ENCODE peak calls at places on chromosome 6, in ten cellular contexts. S is naive thymus-derived CD4-positive, alpha-beta T cell; N is endothelial cell; U is hippocampal formation; A is GF-D8; J is colonic mucosa; C is activated CD8-positive, alpha-beta T cell treated with anti-CD3 and anti-CD28 coated beads, Interleukin-2, amount 10 ng/mL, durations not matched to agents 7 days and 5 days; K is dermis blood vessel endothelial cell; E is nucleus accumbens; T is left ventricle myocardium inferior. L is an unnamed sample.

GRCh38 chr6:43770417-43771209 is 602 bp downstream of the VEGFA start:
- DNase-seq in J (peak), K (peak), A (peak), S (no peak), C (peak), T (peak), U (peak), E (peak), N (peak), L (no peak)

GRCh38 chr6:138654715-138655634 is 118.6 kb upstream of the CCDC28A start:
- DNase-seq in C (no peak), T (no peak), S (no peak), E (no peak), U (no peak), A (no peak), K (peak), J (no peak), N (no peak), L (no peak)

GRCh38 chr6:139860193-139860592 is 485.7 kb upstream of the CITED2 start:
- DNase-seq in S (no peak), T (no peak), K (no peak), A (no peak), N (no peak), E (no peak), U (no peak), C (no peak), J (no peak), L (no peak)

GRCh38 chr6:70108230-70108629 is 194.7 kb downstream of the COL9A1 start:
- DNase-seq in A (no peak), K (peak), T (no peak), U (peak), S (no peak), C (no peak), N (peak), E (no peak), J (no peak), L (no peak)

GRCh38 chr6:56484669-56485068 is 158.0 kb downstream of the DST start:
- DNase-seq in S (no peak), J (no peak), N (no peak), T (no peak), K (no peak), A (no peak), U (no peak), C (no peak), E (no peak), L (no peak)

GRCh38 chr6:42394151-42394550 is 57.6 kb downstream of the TRERF1 start:
- DNase-seq in A (no peak), S (no peak), T (no peak), N (no peak), C (no peak), U (no peak), J (no peak), K (no peak), E (no peak), L (no peak)

GRCh38 chr6:96521267-96521624 is 360 bp upstream of the UFL1 start:
- DNase-seq in T (no peak), S (no peak), C (no peak), U (no peak), J (no peak), E (no peak), A (no peak), K (no peak), N (no peak), L (no peak)

GRCh38 chr6:53335224-53335994 is 13.3 kb downstream of the ELOVL5 start:
- DNase-seq in K (peak), U (no peak), A (no peak), E (no peak), C (peak), N (peak), J (peak), S (peak), T (no peak), L (no peak)

GRCh38 chr6:109411034-109411433 is 28.8 kb upstream of the CD164 start:
- DNase-seq in S (no peak), N (no peak), U (no peak), C (no peak), J (no peak), K (no peak), E (no peak), A (no peak), T (no peak), L (no peak)

GRCh38 chr6:94163877-94164276 is 744.5 kb upstream of the EPHA7 start:
- DNase-seq in S (no peak), E (no peak), N (no peak), K (no peak), C (no peak), J (no peak), U (no peak), T (no peak), A (no peak), L (no peak)

GRCh38 chr6:158869010-158869603 is 49.9 kb upstream of the EZR start:
- DNase-seq in A (no peak), S (no peak), U (peak), K (no peak), T (no peak), E (no peak), C (no peak), N (no peak), J (no peak), L (no peak)

GRCh38 chr6:170210651-170211403 is 80.1 kb downstream of the DLL1 start:
- DNase-seq in A (no peak), K (no peak), T (no peak), S (no peak), J (peak), U (no peak), N (peak), E (no peak), C (peak), L (no peak)

GRCh38 chr6:56549014-56549413 is 93.7 kb downstream of the DST start:
- DNase-seq in U (peak), T (no peak), A (no peak), N (no peak), J (no peak), E (no peak), S (no peak), K (peak), C (no peak), L (no peak)

GRCh38 chr6:168314029-168314420 is 5.6 kb downstream of the DACT2 start:
- DNase-seq in K (no peak), J (no peak), A (no peak), N (no peak), T (no peak), C (no peak), U (no peak), S (no peak), E (no peak), L (no peak)

GRCh38 chr6:142774292-142774691 is 170.7 kb downstream of the HIVEP2 start:
- DNase-seq in T (no peak), K (no peak), E (no peak), U (no peak), A (no peak), N (no peak), C (no peak), S (no peak), J (no peak), L (no peak)

GRCh38 chr6:142187209-142187608 is 40.1 kb downstream of the VTA1 start:
- DNase-seq in C (no peak), E (no peak), S (no peak), N (no peak), A (no peak), U (no peak), K (peak), T (peak), J (no peak), L (no peak)

GRCh38 chr6:164124986-164125385 is 710.5 kb downstream of the QKI start:
- DNase-seq in E (no peak), N (no peak), T (no peak), S (no peak), J (no peak), C (no peak), U (no peak), A (no peak), K (no peak), L (no peak)

GRCh38 chr6:116159782-116160524 is 34.0 kb upstream of the COL10A1 start:
- DNase-seq in T (no peak), S (no peak), E (no peak), A (no peak), K (no peak), N (no peak), U (no peak), C (no peak), J (no peak), L (no peak)

GRCh38 chr6:36599791-36600209 is 5.6 kb downstream of the SRSF3 start:
- DNase-seq in A (no peak), C (peak), K (peak), S (peak), N (peak), U (no peak), E (no peak), J (no peak), T (no peak), L (no peak)